ENCODE peak calls at places on chromosomes 11 and 22, in six cellular contexts. One of them, this sample, is unnamed.

GRCh38 chr11:62125881-62126280 is 2.1 kb downstream of the INCENP start:
- DNase-seq in GM12892: no peak
- DNase-seq in K562: no peak
- DNase-seq in GM12878: no peak
- DNase-seq in HepG2: no peak
- DNase-seq in H1: no peak
- DNase-seq in this sample: no peak

GRCh38 chr11:112961146-112961668 is at the start of gene NCAM1:
- DNase-seq in GM12878: no peak
- DNase-seq in HepG2: peak; percentile 19
- DNase-seq in GM12892: no peak
- DNase-seq in K562: peak; percentile 21
- DNase-seq in H1: peak; percentile 94
- DNase-seq in this sample: peak; percentile 21

GRCh38 chr11:83044958-83045712 is 26.6 kb downstream of the RAB30 start:
- DNase-seq in H1: no peak
- DNase-seq in GM12892: no peak
- DNase-seq in HepG2: no peak
- DNase-seq in GM12878: no peak
- DNase-seq in K562: no peak
- DNase-seq in this sample: peak; percentile 29

GRCh38 chr22:49600891-49601431 is 226.7 kb downstream of the BRD1 start:
- DNase-seq in HepG2: no peak
- DNase-seq in GM12878: no peak
- DNase-seq in GM12892: no peak
- DNase-seq in H1: no peak
- DNase-seq in K562: no peak
- DNase-seq in this sample: no peak

GRCh38 chr22:46147061-46147460 is 3.3 kb upstream of the PPARA start:
- DNase-seq in GM12892: no peak
- DNase-seq in K562: no peak
- DNase-seq in HepG2: no peak
- DNase-seq in H1: peak; percentile 44
- DNase-seq in GM12878: no peak
- DNase-seq in this sample: no peak

GRCh38 chr22:23397618-23398567 is 182.2 kb downstream of the IGLL1 start:
- DNase-seq in HepG2: no peak
- DNase-seq in GM12878: no peak
- DNase-seq in GM12892: no peak
- DNase-seq in H1: no peak
- DNase-seq in K562: no peak
- DNase-seq in this sample: no peak

GRCh38 chr11:68275721-68276488 is 4.1 kb upstream of the C11orf24 start:
- DNase-seq in HepG2: peak; percentile 42
- DNase-seq in GM12892: no peak
- DNase-seq in H1: no peak
- DNase-seq in GM12878: no peak
- DNase-seq in K562: no peak
- DNase-seq in this sample: no peak

GRCh38 chr11:2559527-2560311 is 114.9 kb downstream of the KCNQ1 start:
- DNase-seq in K562: no peak
- DNase-seq in GM12878: no peak
- DNase-seq in H1: no peak
- DNase-seq in HepG2: no peak
- DNase-seq in GM12892: no peak
- DNase-seq in this sample: no peak

GRCh38 chr11:73334244-73335203 is 26.4 kb downstream of the ARHGEF17 start:
- DNase-seq in K562: peak; percentile 70
- DNase-seq in H1: no peak
- DNase-seq in HepG2: peak; percentile 45
- DNase-seq in GM12892: no peak
- DNase-seq in GM12878: no peak
- DNase-seq in this sample: no peak

GRCh38 chr11:120746836-120747609 is 235.5 kb downstream of the GRIK4 start:
- DNase-seq in K562: no peak
- DNase-seq in GM12878: no peak
- DNase-seq in GM12892: no peak
- DNase-seq in HepG2: no peak
- DNase-seq in H1: no peak
- DNase-seq in this sample: no peak

GRCh38 chr11:82365351-82365750 is 368.3 kb downstream of the FAM181B start:
- DNase-seq in H1: no peak
- DNase-seq in HepG2: no peak
- DNase-seq in GM12878: no peak
- DNase-seq in GM12892: no peak
- DNase-seq in K562: no peak
- DNase-seq in this sample: no peak

GRCh38 chr22:24736526-24737050 is 37.9 kb downstream of the PIWIL3 start:
- DNase-seq in HepG2: no peak
- DNase-seq in GM12892: no peak
- DNase-seq in GM12878: no peak
- DNase-seq in K562: no peak
- DNase-seq in H1: no peak
- DNase-seq in this sample: no peak

GRCh38 chr22:23682827-23683355 is 7.9 kb upstream of the RGL4 start:
- DNase-seq in GM12892: no peak
- DNase-seq in HepG2: no peak
- DNase-seq in GM12878: no peak
- DNase-seq in H1: no peak
- DNase-seq in K562: no peak
- DNase-seq in this sample: no peak

GRCh38 chr11:102940714-102941588 is 14.6 kb downstream of the MMP13 start:
- DNase-seq in H1: no peak
- DNase-seq in GM12892: peak; percentile 5
- DNase-seq in GM12878: peak; percentile 37
- DNase-seq in HepG2: peak; percentile 56
- DNase-seq in K562: peak; percentile 55
- DNase-seq in this sample: peak; percentile 20

GRCh38 chr11:92837595-92837994 is 131.9 kb upstream of the MTNR1B start:
- DNase-seq in GM12892: no peak
- DNase-seq in GM12878: no peak
- DNase-seq in HepG2: no peak
- DNase-seq in H1: no peak
- DNase-seq in K562: no peak
- DNase-seq in this sample: no peak

GRCh38 chr11:14713518-14714244 is 70.1 kb downstream of the PDE3B start:
- DNase-seq in HepG2: no peak
- DNase-seq in GM12892: no peak
- DNase-seq in K562: no peak
- DNase-seq in GM12878: no peak
- DNase-seq in H1: no peak
- DNase-seq in this sample: no peak

GRCh38 chr11:843818-844692 is 1.4 kb downstream of the TSPAN4 start:
- DNase-seq in K562: peak; percentile 49
- DNase-seq in HepG2: peak; percentile 89
- DNase-seq in GM12878: no peak
- DNase-seq in H1: peak; percentile 86
- DNase-seq in GM12892: no peak
- DNase-seq in this sample: no peak
- TF ChIP-seq POLR2AphosphoS5 in K562: no peak
- TF ChIP-seq POLR2AphosphoS5 in HepG2: peak; percentile 49
- TF ChIP-seq POLR2AphosphoS5 in GM12878: no peak
- TF ChIP-seq POLR2AphosphoS5 in H1: peak; percentile 53
- TF ChIP-seq POLR2AphosphoS5 in GM12892: no peak
- TF ChIP-seq POLR2AphosphoS5 in this sample: no peak

DNA sequence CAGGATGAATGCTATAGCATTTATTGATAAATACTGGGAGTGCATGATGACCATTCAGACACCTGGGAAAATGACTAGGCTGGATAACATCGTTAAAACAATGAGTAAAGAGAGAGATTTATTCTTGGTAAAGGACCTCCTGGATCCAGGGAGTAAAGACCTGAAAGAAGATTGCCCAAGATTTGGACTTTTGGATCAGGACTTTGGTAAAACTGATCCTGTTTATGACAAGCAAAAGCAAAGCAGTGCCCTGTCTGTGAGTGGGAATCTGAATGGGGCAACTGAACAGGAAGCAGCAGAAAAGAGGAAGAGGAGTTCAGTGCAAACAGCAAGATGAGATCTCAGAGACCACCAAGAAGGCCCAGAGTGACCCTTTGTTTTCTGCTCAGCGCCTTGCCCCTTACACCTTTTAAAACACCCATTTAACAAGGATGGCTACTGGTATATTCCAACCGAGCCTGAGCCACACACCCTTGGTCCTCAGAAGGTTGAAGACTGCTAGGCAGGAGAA is 121.9 kb downstream of the VPREB1 start:
- DNase-seq in K562: no peak
- DNase-seq in GM12878: no peak
- DNase-seq in HepG2: no peak
- DNase-seq in GM12892: no peak
- DNase-seq in H1: no peak
- DNase-seq in this sample: no peak
- TF ChIP-seq TAF1 in K562: no peak
- TF ChIP-seq TAF1 in GM12878: no peak
- TF ChIP-seq TAF1 in HepG2: no peak
- TF ChIP-seq TAF1 in GM12892: no peak
- TF ChIP-seq TAF1 in H1: no peak
- TF ChIP-seq TAF1 in this sample: no peak

DNA sequence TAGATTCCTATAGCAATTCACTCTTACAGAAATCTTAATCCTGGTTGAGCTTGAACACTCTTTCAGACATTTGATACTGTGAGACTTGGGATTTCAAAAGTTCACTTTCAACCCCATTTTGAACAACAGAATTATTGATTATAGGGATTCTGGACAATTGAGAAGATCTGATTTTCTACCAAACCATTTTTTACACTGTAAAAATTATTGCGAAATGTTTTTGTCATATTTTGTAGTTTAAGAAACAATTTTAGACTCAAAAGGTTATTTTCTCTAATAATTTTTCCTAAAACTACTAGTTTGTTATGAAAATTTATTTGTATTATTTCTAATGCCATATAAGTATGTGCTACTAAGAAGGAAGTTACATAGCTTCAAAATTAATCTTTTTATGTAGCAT is 36.4 kb downstream of the PIWIL4 start:
- DNase-seq in GM12878: no peak
- DNase-seq in H1: no peak
- DNase-seq in K562: no peak
- DNase-seq in HepG2: no peak
- DNase-seq in GM12892: no peak
- DNase-seq in this sample: no peak
- TF ChIP-seq POLR2A in GM12878: no peak
- TF ChIP-seq POLR2A in H1: no peak
- TF ChIP-seq POLR2A in K562: no peak
- TF ChIP-seq POLR2A in HepG2: no peak
- TF ChIP-seq POLR2A in GM12892: no peak
- TF ChIP-seq POLR2A in this sample: no peak

GRCh38 chr11:65558785-65559509 is 788 bp upstream of the LTBP3 start:
- DNase-seq in H1: no peak
- DNase-seq in HepG2: no peak
- DNase-seq in K562: peak; percentile 7
- DNase-seq in GM12892: no peak
- DNase-seq in GM12878: no peak
- DNase-seq in this sample: no peak
- TF ChIP-seq POLR2AphosphoS5 in H1: no peak
- TF ChIP-seq POLR2AphosphoS5 in HepG2: no peak
- TF ChIP-seq POLR2AphosphoS5 in K562: no peak
- TF ChIP-seq POLR2AphosphoS5 in GM12892: no peak
- TF ChIP-seq POLR2AphosphoS5 in GM12878: no peak
- TF ChIP-seq POLR2AphosphoS5 in this sample: no peak

GRCh38 chr11:77644887-77645286 is 7.3 kb upstream of the CLNS1A start:
- DNase-seq in H1: no peak
- DNase-seq in GM12892: no peak
- DNase-seq in K562: no peak
- DNase-seq in HepG2: no peak
- DNase-seq in GM12878: no peak
- DNase-seq in this sample: no peak
- TF ChIP-seq TAF1 in H1: no peak
- TF ChIP-seq TAF1 in GM12892: no peak
- TF ChIP-seq TAF1 in K562: no peak
- TF ChIP-seq TAF1 in HepG2: no peak
- TF ChIP-seq TAF1 in GM12878: no peak
- TF ChIP-seq TAF1 in this sample: no peak

DNA sequence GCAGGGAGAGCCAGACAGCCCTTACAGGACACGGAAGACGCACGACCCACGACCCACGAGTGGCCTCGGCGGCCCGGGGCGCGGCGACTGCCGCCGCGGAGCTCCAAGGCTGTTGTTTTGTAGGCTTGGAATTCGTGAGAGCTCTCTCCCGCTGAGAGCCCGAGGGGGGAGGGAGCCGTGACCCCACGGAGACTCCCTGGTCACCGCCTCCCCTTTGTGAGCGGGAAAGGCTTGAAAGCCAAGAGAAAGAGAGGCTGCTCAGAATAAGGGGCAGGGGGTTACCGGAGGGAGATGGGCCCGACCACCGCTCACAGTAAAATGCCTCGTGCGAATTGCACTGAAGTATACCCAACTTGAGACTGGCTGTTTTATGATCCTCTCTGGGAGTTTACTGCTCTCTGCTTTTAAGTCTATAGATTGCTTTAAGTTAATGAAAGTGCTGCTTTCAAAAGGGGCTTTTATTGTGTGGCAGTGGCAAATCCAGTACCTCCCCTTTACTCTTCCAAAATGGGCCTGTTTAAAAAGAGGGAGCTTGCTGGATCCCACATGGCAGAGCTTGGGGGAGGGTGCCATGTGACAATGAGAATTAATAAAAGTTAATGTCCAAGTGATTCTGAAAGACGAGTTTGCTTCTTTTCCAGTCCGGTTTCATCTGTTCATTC is 2.9 kb downstream of the PKNOX2 start:
- DNase-seq in GM12878: no peak
- DNase-seq in K562: no peak
- DNase-seq in H1: peak; percentile 77
- DNase-seq in HepG2: no peak
- DNase-seq in GM12892: no peak
- DNase-seq in this sample: no peak
- TF ChIP-seq POLR2A in GM12878: no peak
- TF ChIP-seq POLR2A in K562: no peak
- TF ChIP-seq POLR2A in H1: no peak
- TF ChIP-seq POLR2A in HepG2: no peak
- TF ChIP-seq POLR2A in GM12892: no peak
- TF ChIP-seq POLR2A in this sample: no peak

GRCh38 chr22:31326877-31327276 is 19.3 kb downstream of the PATZ1 start:
- DNase-seq in GM12892: no peak
- DNase-seq in GM12878: no peak
- DNase-seq in K562: no peak
- DNase-seq in H1: no peak
- DNase-seq in HepG2: no peak
- DNase-seq in this sample: no peak

GRCh38 chr22:31329453-31330215 is 16.5 kb downstream of the PATZ1 start:
- DNase-seq in HepG2: no peak
- DNase-seq in GM12878: no peak
- DNase-seq in GM12892: no peak
- DNase-seq in K562: no peak
- DNase-seq in H1: no peak
- DNase-seq in this sample: no peak

GRCh38 chr22:31328545-31328960 is 17.6 kb downstream of the PATZ1 start:
- DNase-seq in H1: no peak
- DNase-seq in K562: no peak
- DNase-seq in GM12892: no peak
- DNase-seq in GM12878: no peak
- DNase-seq in HepG2: no peak
- DNase-seq in this sample: no peak

GRCh38 chr22:31329029-31329428 is 17.1 kb downstream of the PATZ1 start:
- DNase-seq in GM12878: no peak
- DNase-seq in GM12892: no peak
- DNase-seq in HepG2: no peak
- DNase-seq in K562: no peak
- DNase-seq in H1: no peak
- DNase-seq in this sample: no peak

GRCh38 chr22:31327786-31328544 is 18.2 kb downstream of the PATZ1 start:
- DNase-seq in K562: no peak
- DNase-seq in H1: no peak
- DNase-seq in GM12892: no peak
- DNase-seq in GM12878: no peak
- DNase-seq in HepG2: no peak
- DNase-seq in this sample: no peak
- TF ChIP-seq POLR2AphosphoS5 in K562: no peak
- TF ChIP-seq POLR2AphosphoS5 in H1: no peak
- TF ChIP-seq POLR2AphosphoS5 in GM12892: no peak
- TF ChIP-seq POLR2AphosphoS5 in GM12878: no peak
- TF ChIP-seq POLR2AphosphoS5 in HepG2: no peak
- TF ChIP-seq POLR2AphosphoS5 in this sample: no peak